ENCODE peak calls at places on chromosomes 2 and 18, in seven cellular contexts. O is GM13976; N is CD4-positive, alpha-beta T cell; T is fibroblast of lung; J is upper lobe of left lung; Q is B cell; G is WERI-Rb-1. V is an unnamed sample.
A peak's percentile ranks its signal among the peaks of the same experiment; 100 is the strongest.

GRCh38 chr18:74257083-74257482 is 34.7 kb downstream of the CYB5A start:
- DNase-seq in N (no peak), O (no peak), Q (no peak), G (no peak), T (no peak), J (no peak), V (no peak)

GRCh38 chr2:140654565-140654964 is 1476.3 kb downstream of the LRP1B start:
- DNase-seq in T (peak; percentile 73), O (no peak), N (no peak), J (no peak), G (no peak), Q (no peak), V (no peak)

GRCh38 chr2:218993345-218994315 is at the start of gene CRYBA2:
- DNase-seq in T (no peak), N (no peak), J (peak; percentile 86), G (no peak), O (no peak), Q (no peak), V (no peak)

GRCh38 chr2:16048466-16048865 is 108.1 kb downstream of the MYCN start:
- DNase-seq in G (no peak), Q (no peak), O (no peak), N (no peak), J (no peak), T (no peak), V (no peak)

GRCh38 chr2:223725986-223726970 is 111.1 kb downstream of the AP1S3 start:
- DNase-seq in Q (no peak), J (no peak), O (no peak), G (no peak), N (no peak), T (no peak), V (no peak)

GRCh38 chr18:30086351-30086750 is 956.2 kb downstream of the DSC3 start:
- DNase-seq in O (no peak), J (no peak), Q (no peak), G (no peak), T (no peak), N (no peak), V (no peak)

GRCh38 chr2:146734042-146734715 is 1110.7 kb upstream of the ACVR2A start:
- DNase-seq in J (no peak), N (no peak), O (peak; percentile 12), T (peak; percentile 90), G (no peak), Q (no peak), V (no peak)

GRCh38 chr2:134127496-134127895 is 126.4 kb upstream of the MGAT5 start:
- DNase-seq in G (no peak), T (no peak), J (no peak), O (peak; percentile 60), N (peak; percentile 32), Q (peak; percentile 52), V (no peak)

GRCh38 chr2:45300026-45300750 is 290.9 kb upstream of the SIX2 start:
- DNase-seq in J (no peak), Q (no peak), T (no peak), N (no peak), G (no peak), O (no peak), V (no peak)

GRCh38 chr2:219186754-219187456 is 8.8 kb downstream of the RETREG2 start:
- DNase-seq in Q (no peak), O (peak; percentile 37), N (no peak), G (no peak), T (no peak), J (no peak), V (no peak)

GRCh38 chr2:147639891-147640290 is 204.9 kb upstream of the ACVR2A start:
- DNase-seq in T (no peak), Q (no peak), G (no peak), O (peak; percentile 16), N (no peak), J (no peak), V (no peak)

GRCh38 chr18:57668021-57668420 is 46.4 kb upstream of the NARS1 start:
- DNase-seq in G (no peak), O (no peak), Q (no peak), J (no peak), N (no peak), T (no peak), V (no peak)

GRCh38 chr2:216049452-216049851 is 32.2 kb downstream of the PECR start:
- DNase-seq in T (no peak), O (no peak), J (no peak), Q (no peak), N (no peak), G (no peak), V (no peak)

GRCh38 chr2:36381965-36382364 is 26.4 kb downstream of the CRIM1 start:
- DNase-seq in T (no peak), O (no peak), Q (no peak), N (no peak), J (no peak), G (no peak), V (no peak)

GRCh38 chr2:36379710-36380448 is 24.3 kb downstream of the CRIM1 start:
- DNase-seq in T (peak; percentile 61), N (no peak), Q (no peak), J (no peak), G (no peak), O (no peak), V (no peak)

GRCh38 chr2:36376992-36377738 is 21.6 kb downstream of the CRIM1 start:
- DNase-seq in Q (no peak), G (no peak), T (no peak), O (no peak), J (peak; percentile 10), N (no peak), V (no peak)

GRCh38 chr2:36382472-36382871 is 26.9 kb downstream of the CRIM1 start:
- DNase-seq in J (no peak), Q (no peak), G (no peak), O (no peak), N (no peak), T (no peak), V (no peak)

DNA sequence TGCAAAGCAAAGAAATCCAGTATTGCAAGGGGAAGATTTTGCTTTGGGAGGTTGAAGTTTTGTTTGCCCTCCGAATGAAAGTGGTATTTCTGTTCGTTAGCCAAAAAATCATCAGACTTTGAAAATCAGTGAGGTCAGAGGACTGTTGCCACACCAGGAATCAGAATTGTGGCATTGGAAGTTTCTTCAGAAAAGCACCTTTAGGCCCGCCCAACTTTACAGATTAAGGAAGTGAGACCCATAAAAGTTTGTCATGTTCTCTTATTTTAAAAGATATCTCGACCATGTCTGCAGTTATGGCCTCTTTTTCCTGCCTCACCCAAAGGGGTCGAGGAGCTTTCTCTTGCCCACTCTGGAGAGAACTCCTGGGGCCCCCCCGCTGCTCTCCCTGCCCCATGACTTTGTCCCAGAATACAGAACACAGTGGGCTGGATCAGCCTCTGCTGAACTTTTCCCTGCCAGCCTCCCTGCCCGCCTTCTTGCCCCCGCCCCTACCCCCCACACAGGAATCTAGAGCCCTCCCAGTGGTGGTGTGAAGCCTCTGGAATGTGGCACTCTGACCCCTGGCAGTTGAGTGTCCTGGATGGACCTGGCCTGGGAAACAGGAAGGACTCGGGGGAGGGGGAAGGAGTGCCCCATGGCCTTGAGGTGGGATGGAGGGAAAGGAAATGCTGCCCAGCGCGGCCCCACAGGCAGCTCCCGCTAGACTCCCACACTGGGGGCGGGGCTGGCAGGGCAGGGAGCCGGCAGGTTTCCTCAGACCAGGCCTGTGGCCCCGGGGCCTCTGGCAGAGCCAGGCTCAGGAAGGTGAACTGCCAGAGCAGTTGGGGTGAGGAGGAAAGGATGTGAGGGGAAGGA is 25.3 kb downstream of the CRIM1 start:
- DNase-seq in O (peak; percentile 22), J (peak; percentile 69), N (no peak), T (peak; percentile 61), Q (no peak), G (no peak), V (no peak)
- TF ChIP-seq CTCF in O (no peak), J (no peak), N (no peak), T (no peak), Q (no peak), G (no peak), V (no peak)

DNA sequence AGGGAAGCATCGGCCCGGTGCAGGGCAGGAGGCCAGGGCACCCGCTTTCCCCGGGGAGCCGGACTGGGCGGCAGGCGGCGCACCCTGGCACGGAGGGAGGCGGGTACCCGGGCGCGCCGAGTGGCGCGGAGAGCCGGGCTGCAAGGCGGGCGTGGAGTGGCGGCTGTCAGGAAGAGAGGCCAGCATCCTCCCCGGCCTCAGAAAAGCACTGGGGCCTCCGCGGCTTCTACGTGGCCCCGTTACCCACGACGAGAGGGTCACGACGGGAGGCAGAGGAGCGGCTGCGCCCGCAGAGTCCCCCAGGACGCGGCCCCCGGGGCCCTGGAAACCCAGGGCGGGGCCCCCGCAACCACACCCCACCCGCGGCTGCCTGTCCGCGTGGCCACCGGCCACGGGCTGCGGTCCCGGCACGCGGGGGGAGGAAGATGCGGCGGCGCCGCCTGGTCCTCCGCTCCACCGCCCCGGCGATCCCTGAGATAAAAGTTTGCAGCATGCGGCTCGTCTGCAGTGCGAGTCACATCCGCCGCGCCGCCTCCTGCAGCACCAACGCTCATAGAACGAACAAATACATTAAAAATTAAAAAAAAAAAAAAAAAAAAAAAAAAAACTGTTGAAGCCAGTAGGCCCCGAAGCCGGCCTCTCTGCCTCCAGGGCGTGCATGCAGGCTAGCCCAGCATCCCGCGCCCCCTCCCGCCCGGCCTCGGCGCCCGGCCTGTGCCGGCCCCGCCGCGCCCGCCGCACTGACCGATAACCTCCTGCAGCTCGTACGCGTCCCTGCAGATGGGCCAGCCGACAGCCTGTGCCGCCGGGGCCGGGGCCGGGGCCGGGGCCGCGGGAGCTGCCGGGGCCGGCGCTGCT is 683 bp downstream of the STK39 start:
- DNase-seq in Q (peak; percentile 65), N (peak; percentile 61), G (peak; percentile 50), T (peak; percentile 69), O (peak; percentile 63), J (peak; percentile 94), V (peak; percentile 80)
- TF ChIP-seq CTCF in Q (peak; percentile 28), N (no peak), G (peak; percentile 36), T (peak; percentile 24), O (no peak), J (peak; percentile 31), V (peak; percentile 13)

DNA sequence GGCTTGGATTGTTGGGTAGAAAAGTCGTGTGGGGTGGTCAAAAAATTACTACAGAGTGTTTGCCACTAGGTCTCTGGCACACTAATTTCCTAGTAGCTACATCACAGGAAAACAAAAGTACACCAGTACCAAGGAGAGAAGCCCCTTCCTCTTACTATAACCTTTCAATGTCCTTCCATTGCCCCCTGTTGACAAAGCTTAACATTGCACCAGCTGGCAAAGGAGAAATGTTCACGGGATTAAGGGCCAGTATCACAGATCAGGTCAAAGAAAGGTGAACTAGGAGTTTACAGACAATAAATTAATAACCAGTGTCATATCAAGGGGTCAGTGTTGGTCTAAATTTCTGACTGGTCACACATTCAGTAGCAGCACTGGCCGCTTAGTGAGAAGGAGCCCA is 1139.6 kb upstream of the FAM98A start:
- DNase-seq in G (peak; percentile 39), Q (no peak), N (no peak), J (no peak), O (no peak), T (no peak), V (no peak)
- TF ChIP-seq CTCF in G (peak; percentile 65), Q (no peak), N (no peak), J (no peak), O (no peak), T (no peak), V (no peak)

GRCh38 chr18:22446906-22447305 is 29.2 kb upstream of the CTAGE1 start:
- DNase-seq in J (no peak), G (no peak), Q (no peak), T (no peak), O (no peak), N (no peak), V (no peak)

GRCh38 chr18:22446325-22446724 is 28.6 kb upstream of the CTAGE1 start:
- DNase-seq in O (no peak), N (no peak), J (no peak), G (no peak), Q (no peak), T (no peak), V (no peak)

GRCh38 chr18:22439447-22439846 is 21.7 kb upstream of the CTAGE1 start:
- DNase-seq in Q (no peak), G (no peak), J (no peak), O (peak; percentile 21), T (no peak), N (no peak), V (no peak)

GRCh38 chr18:22441638-22442037 is 23.9 kb upstream of the CTAGE1 start:
- DNase-seq in N (no peak), O (no peak), T (no peak), G (no peak), Q (no peak), J (no peak), V (no peak)
- TF ChIP-seq CTCF in N (no peak), O (no peak), T (no peak), G (no peak), Q (no peak), J (no peak), V (no peak)

V was measured in natural killer cell.